ENCODE peak calls at places on chromosome 15, in four cellular contexts. One of them, this sample, is unnamed.

GRCh38 chr15:77710637-77711036 is 77.9 kb upstream of the LINGO1 start:
- DNase-seq in T-helper 17 cell: no peak
- DNase-seq in HT1080: no peak
- DNase-seq in lower leg skin: no peak
- DNase-seq in this sample: no peak

GRCh38 chr15:61528590-61528929 is 299.5 kb upstream of the RORA start:
- DNase-seq in T-helper 17 cell: no peak
- DNase-seq in HT1080: no peak
- DNase-seq in lower leg skin: no peak
- DNase-seq in this sample: no peak

GRCh38 chr15:43150171-43150929 is 17.0 kb downstream of the TMEM62 start:
- DNase-seq in T-helper 17 cell: no peak
- DNase-seq in HT1080: peak; percentile 99
- DNase-seq in lower leg skin: no peak
- DNase-seq in this sample: no peak

GRCh38 chr15:55742927-55743614 is at the start of gene PRTG:
- DNase-seq in T-helper 17 cell: no peak
- DNase-seq in HT1080: peak; percentile 55
- DNase-seq in lower leg skin: no peak
- DNase-seq in this sample: no peak

GRCh38 chr15:99021027-99021624 is 13.5 kb upstream of the PGPEP1L start:
- DNase-seq in T-helper 17 cell: no peak
- DNase-seq in HT1080: no peak
- DNase-seq in lower leg skin: no peak
- DNase-seq in this sample: no peak

GRCh38 chr15:39747326-39747725 is 35.3 kb downstream of the FSIP1 start:
- DNase-seq in T-helper 17 cell: no peak
- DNase-seq in HT1080: peak; percentile 45
- DNase-seq in lower leg skin: no peak
- DNase-seq in this sample: no peak

GRCh38 chr15:82952156-82953081 is at the start of gene HOMER2:
- DNase-seq in T-helper 17 cell: no peak
- DNase-seq in HT1080: no peak
- DNase-seq in lower leg skin: no peak
- DNase-seq in this sample: peak; percentile 29

GRCh38 chr15:31271224-31271635 is 55.4 kb upstream of the KLF13 start:
- DNase-seq in T-helper 17 cell: no peak
- DNase-seq in HT1080: no peak
- DNase-seq in lower leg skin: no peak
- DNase-seq in this sample: no peak

GRCh38 chr15:68229386-68230156 is at the start of gene CLN6:
- DNase-seq in T-helper 17 cell: peak; percentile 83
- DNase-seq in HT1080: peak; percentile 69
- DNase-seq in lower leg skin: peak; percentile 96
- DNase-seq in this sample: peak; percentile 81

GRCh38 chr15:26682765-26683164 is 90.1 kb downstream of the GABRB3 start:
- DNase-seq in T-helper 17 cell: no peak
- DNase-seq in HT1080: no peak
- DNase-seq in lower leg skin: no peak
- DNase-seq in this sample: no peak

GRCh38 chr15:58043192-58043903 is 22.2 kb downstream of the ALDH1A2 start:
- DNase-seq in T-helper 17 cell: peak; percentile 13
- DNase-seq in HT1080: peak; percentile 25
- DNase-seq in lower leg skin: no peak
- DNase-seq in this sample: no peak

GRCh38 chr15:48005921-48006541 is 114.8 kb upstream of the SLC24A5 start:
- DNase-seq in T-helper 17 cell: no peak
- DNase-seq in HT1080: no peak
- DNase-seq in lower leg skin: peak; percentile 87
- DNase-seq in this sample: no peak

GRCh38 chr15:99956820-99957641 is 223.8 kb upstream of the LYSMD4 start:
- DNase-seq in T-helper 17 cell: no peak
- DNase-seq in HT1080: no peak
- DNase-seq in lower leg skin: peak; percentile 74
- DNase-seq in this sample: no peak

GRCh38 chr15:86036243-86036642 is 43.4 kb upstream of the AGBL1 start:
- DNase-seq in T-helper 17 cell: no peak
- DNase-seq in HT1080: no peak
- DNase-seq in lower leg skin: no peak
- DNase-seq in this sample: no peak

GRCh38 chr15:65077981-65078352 is 1.4 kb downstream of the KBTBD13 start:
- DNase-seq in T-helper 17 cell: peak; percentile 27
- DNase-seq in HT1080: no peak
- DNase-seq in lower leg skin: no peak
- DNase-seq in this sample: peak; percentile 11

This sample was measured in stimulated activated naive B cell treated with anti-CD40 and anti-IgM and Interleukin-4, amounts not matched to agents 10 μg/mL and 1 μg/mL and 100 μg/mL, for 72 hours.